ENCODE peak calls at places on chromosomes 1 and 21, in four cellular contexts. B is K562, Q is GM12891, J is HepG2. F is an unnamed sample.

GRCh38 chr21:25568230-25568629 is 39.1 kb downstream of the MRPL39 start:
- DNase-seq in B (no peak), Q (no peak), J (no peak), F (no peak)

GRCh38 chr1:211541715-211542477 is 37.1 kb downstream of the SLC30A1 start:
- DNase-seq in B (no peak), Q (no peak), J (peak), F (no peak)

GRCh38 chr21:36208326-36209013 is 51.8 kb downstream of the DOP1B start:
- DNase-seq in B (no peak), Q (no peak), J (no peak), F (no peak)

GRCh38 chr1:50268049-50268448 is 155.2 kb downstream of the DMRTA2 start:
- DNase-seq in B (no peak), Q (no peak), J (peak), F (no peak)

GRCh38 chr21:35045539-35046222 is 3.4 kb downstream of the RUNX1 start:
- DNase-seq in B (no peak), Q (no peak), J (no peak), F (no peak)

GRCh38 chr1:202665417-202665816 is 44.8 kb downstream of the SYT2 start:
- DNase-seq in B (no peak), Q (no peak), J (no peak), F (no peak)

GRCh38 chr1:220954321-220954720 is 75.1 kb downstream of the HLX start:
- DNase-seq in B (no peak), Q (no peak), J (no peak), F (no peak)

GRCh38 chr21:22544747-22545146 is 1546.5 kb downstream of the NCAM2 start:
- DNase-seq in B (no peak), Q (no peak), J (no peak), F (no peak)

GRCh38 chr21:35563885-35564451 is 496.4 kb downstream of the SETD4 start:
- DNase-seq in B (no peak), Q (no peak), J (no peak), F (no peak)

GRCh38 chr1:109466440-109467300 is at the start of gene SYPL2:
- DNase-seq in B (peak), Q (no peak), J (no peak), F (peak)

GRCh38 chr1:208061118-208061517 is 150.2 kb upstream of the CD34 start:
- DNase-seq in B (no peak), Q (no peak), J (no peak), F (no peak)

GRCh38 chr1:212515329-212515760 is 82.6 kb downstream of the NENF start:
- DNase-seq in B (no peak), Q (no peak), J (no peak), F (peak)

GRCh38 chr1:50110656-50111055 is 1.9 kb downstream of the ELAVL4 start:
- DNase-seq in B (no peak), Q (no peak), J (no peak), F (no peak)

GRCh38 chr1:85570446-85571180 is 9.9 kb upstream of the CCN1 start:
- DNase-seq in B (no peak), Q (no peak), J (no peak), F (no peak)

GRCh38 chr1:80769351-80769750 is 1031.4 kb upstream of the ADGRL2 start:
- DNase-seq in B (no peak), Q (no peak), J (no peak), F (no peak)

GRCh38 chr1:17370618-17371017 is 1.4 kb upstream of the PADI6 start:
- DNase-seq in B (no peak), Q (no peak), J (peak), F (no peak)

GRCh38 chr1:202343652-202344349 is 2.1 kb upstream of the UBE2T start:
- DNase-seq in B (peak), Q (no peak), J (peak), F (peak)

GRCh38 chr21:46207006-46207919 is 21.3 kb downstream of the LSS start:
- DNase-seq in B (no peak), Q (no peak), J (no peak), F (no peak)
- TF ChIP-seq TAF1 in B (no peak), Q (no peak), J (no peak), F (no peak)

GRCh38 chr1:9451086-9451485 is 88.2 kb upstream of the SLC25A33 start:
- DNase-seq in B (no peak), Q (no peak), J (no peak), F (no peak)

GRCh38 chr1:9447215-9447960 is 91.9 kb upstream of the SLC25A33 start:
- DNase-seq in B (no peak), Q (no peak), J (no peak), F (no peak)

GRCh38 chr1:9449976-9450696 is 89.1 kb upstream of the SLC25A33 start:
- DNase-seq in B (no peak), Q (no peak), J (no peak), F (no peak)

GRCh38 chr1:9449106-9449627 is 90.1 kb upstream of the SLC25A33 start:
- DNase-seq in B (no peak), Q (no peak), J (peak), F (peak)

DNA sequence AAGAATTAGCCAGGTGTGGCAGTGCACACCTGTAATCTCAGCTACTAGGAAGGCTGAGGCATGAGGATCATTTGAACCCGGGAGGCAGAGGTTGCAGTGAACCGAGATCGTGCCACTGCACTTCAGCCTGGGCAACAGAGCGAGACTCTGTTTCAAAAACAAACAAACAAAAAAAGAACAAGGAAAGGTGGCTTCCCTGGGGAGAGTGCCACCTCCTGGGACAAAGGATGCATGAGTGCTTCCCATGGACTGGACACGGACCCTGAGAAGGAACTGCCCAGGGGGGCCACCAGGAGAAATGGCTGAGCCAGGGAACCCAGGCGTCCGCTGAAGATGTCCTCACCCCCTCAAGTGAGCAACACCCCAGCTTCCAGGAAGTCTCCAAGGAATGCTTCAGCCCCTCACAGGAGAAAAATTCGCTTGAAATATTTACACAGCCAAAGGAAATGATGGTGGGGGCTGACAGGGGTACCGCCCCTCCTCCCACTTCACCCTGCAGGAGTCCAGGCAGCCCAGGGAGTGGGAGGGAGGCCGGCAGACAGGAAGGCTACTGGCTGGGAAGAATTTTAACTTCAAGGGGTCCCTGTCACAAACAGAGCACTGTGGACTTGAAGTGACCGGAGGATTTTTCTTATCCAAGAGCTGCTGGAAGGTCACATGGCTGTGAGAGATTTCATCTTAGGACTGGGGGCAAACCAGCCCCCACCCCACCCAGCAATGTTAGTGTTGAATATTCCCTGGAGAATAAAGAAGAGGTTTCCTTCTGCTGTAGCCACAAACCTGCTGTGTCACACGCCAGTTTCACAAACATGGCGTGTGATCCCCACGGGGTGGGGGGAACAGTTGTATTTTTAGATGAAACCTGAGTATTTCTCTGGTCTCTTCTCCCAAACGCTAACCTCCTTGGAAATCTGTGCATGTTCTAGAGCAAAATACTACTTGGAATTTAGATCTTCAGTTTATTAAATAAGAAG is 90.8 kb upstream of the SLC25A33 start:
- DNase-seq in B (no peak), Q (no peak), J (no peak), F (peak)
- TF ChIP-seq TAF1 in B (no peak), Q (no peak), J (no peak), F (no peak)

DNA sequence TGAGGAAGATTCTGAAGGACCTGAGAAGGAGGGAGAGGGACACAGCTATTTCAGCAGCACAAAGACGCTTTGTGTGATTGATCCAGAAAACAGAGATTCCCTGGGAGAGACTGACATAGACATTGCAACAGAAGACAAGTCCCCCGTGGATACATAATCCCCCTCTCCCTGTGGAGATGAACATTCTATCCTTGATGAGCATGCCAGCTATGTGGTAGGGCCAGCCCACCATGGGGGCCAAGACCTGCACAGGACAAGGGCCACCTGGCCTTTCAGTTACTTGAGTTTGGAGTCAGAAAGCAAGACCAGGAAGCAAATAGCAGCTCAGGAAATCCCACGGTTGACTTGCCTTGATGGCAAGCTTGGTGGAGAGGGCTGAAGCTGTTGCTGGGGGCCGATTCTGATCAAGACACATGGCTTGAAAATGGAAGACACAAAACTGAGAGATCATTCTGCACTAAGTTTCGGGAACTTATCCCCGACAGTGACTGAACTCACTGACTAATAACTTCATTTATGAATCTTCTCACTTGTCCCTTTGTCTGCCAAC is 161.4 kb upstream of the SGIP1 start:
- DNase-seq in B (no peak), Q (no peak), J (no peak), F (no peak)
- TF ChIP-seq TAF1 in B (no peak), Q (no peak), J (no peak), F (no peak)

GRCh38 chr1:116167625-116168276 is 56.6 kb downstream of the MAB21L3 start:
- DNase-seq in B (peak), Q (no peak), J (no peak), F (no peak)

GRCh38 chr1:116166655-116167054 is 55.5 kb downstream of the MAB21L3 start:
- DNase-seq in B (no peak), Q (no peak), J (no peak), F (no peak)

GRCh38 chr1:116165572-116165971 is 54.4 kb downstream of the MAB21L3 start:
- DNase-seq in B (no peak), Q (no peak), J (no peak), F (no peak)

GRCh38 chr1:116164890-116165176 is 53.6 kb downstream of the MAB21L3 start:
- DNase-seq in B (no peak), Q (no peak), J (no peak), F (peak)

DNA sequence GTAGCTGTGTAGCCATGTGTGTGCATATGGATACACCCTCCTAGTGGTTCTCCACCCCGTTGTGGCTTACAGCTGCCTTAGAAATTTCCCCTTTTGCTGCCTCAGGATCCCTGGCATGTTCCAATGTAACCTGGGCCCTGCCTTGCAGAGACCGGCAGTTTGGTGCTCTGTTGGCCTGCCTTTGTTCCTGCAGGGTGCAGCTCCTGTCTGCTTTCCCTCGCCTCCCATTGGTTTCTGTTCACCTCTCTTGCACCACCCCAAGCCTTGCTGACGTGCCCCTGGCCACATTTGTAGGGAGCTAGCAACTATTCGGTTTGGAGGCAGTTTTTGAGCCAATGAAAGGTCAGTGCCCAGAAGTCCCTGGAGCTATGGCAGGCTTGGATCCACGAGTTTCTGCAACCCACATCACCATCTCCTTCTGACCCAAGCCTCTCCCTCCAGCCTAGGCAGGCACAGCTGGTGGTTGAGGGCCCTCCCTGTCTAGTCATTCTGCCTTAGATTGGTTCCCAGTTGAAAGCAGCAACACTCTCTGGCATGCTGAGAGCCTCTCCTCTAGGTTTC is 54.9 kb downstream of the MAB21L3 start:
- DNase-seq in B (no peak), Q (no peak), J (no peak), F (no peak)
- TF ChIP-seq TAF1 in B (no peak), Q (no peak), J (no peak), F (no peak)

GRCh38 chr1:38097256-38097655 is 50.7 kb upstream of the POU3F1 start:
- DNase-seq in B (no peak), Q (no peak), J (no peak), F (no peak)
- TF ChIP-seq TAF1 in B (no peak), Q (no peak), J (no peak), F (no peak)

DNA sequence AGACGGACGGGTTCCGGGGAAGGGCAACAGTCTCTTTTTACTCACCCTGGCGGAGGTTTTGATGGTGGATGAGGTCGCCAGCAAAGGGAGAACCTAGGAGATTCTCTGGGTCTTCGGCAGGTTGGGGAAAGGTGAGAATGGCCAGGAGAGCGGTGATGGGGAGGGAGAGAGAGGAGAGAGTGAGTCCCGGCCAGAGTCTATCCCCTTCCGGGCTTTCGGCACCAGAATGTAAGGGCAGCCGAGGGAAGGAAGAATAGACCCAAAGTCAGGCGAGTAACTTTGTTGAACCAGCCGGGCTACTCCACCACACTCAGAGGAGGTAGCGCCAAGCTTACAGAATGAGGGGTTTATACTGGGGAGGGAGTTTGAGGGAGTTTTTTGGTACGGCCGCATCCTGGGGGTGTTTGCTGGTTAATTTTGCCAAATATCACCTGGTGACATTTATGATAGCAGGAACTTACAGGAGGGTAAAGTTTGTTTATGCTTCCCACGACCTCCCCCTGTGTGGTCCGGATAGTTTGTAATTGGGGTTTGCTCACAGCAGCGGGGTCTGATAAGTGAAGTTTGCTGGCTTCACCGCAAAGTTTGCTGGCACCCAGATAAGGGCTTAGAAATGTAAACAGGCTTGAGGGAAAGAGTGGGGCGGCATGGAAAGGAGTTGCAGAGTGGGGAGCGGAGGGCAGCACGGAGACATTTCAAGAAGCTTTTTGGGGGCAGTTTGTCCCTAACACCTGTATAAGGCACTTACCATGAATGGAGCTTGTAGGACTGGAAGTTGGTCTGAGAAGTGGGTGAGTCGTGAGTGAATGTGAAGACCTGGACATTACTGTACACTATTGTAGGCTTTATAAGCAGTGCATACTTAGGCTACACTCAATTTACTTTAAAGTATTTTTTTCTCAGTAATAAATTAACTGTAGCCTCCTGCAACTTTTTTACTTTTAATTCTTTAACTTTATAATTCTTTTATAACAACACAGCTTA is 141.3 kb upstream of the ETV3 start:
- DNase-seq in B (peak), Q (no peak), J (no peak), F (no peak)
- TF ChIP-seq TAF1 in B (peak), Q (no peak), J (no peak), F (no peak)

F was measured in SK-N-SH.